ENCODE peak calls at places on chromosomes 12 and 14, in five cellular contexts. I is astrocyte of the spinal cord, D is endothelial cell of umbilical vein, G is substantia nigra, Q is astrocyte of the cerebellum. N is an unnamed sample.

GRCh38 chr12:76252031-76252430 is 96.2 kb downstream of the BBS10 start:
- DNase-seq in D (no peak), I (no peak), Q (no peak), G (no peak), N (no peak)

GRCh38 chr12:49476091-49476490 is 62.7 kb upstream of the KCNH3 start:
- DNase-seq in D (no peak), Q (no peak), G (no peak), I (no peak), N (no peak)

GRCh38 chr14:104749958-104750529 is 2.9 kb upstream of the SIVA1 start:
- DNase-seq in G (no peak), Q (no peak), I (peak; percentile 20), D (no peak), N (no peak)

GRCh38 chr12:92439397-92439779 is 263.4 kb upstream of the PLEKHG7 start:
- DNase-seq in D (no peak), Q (peak; percentile 8), G (no peak), I (peak; percentile 27), N (no peak)

GRCh38 chr12:24979286-24979685 is 30.4 kb upstream of the BCAT1 start:
- DNase-seq in Q (no peak), D (no peak), G (no peak), I (no peak), N (no peak)

GRCh38 chr14:33941727-33942126 is 9.1 kb downstream of the EGLN3 start:
- DNase-seq in D (no peak), I (no peak), G (no peak), Q (no peak), N (no peak)

GRCh38 chr12:9331218-9331626 is 123.0 kb upstream of the PZP start:
- DNase-seq in I (peak; percentile 58), D (peak; percentile 53), Q (peak; percentile 28), G (peak; percentile 48), N (peak; percentile 83)

GRCh38 chr12:121811434-121812319 is 7.9 kb downstream of the SETD1B start:
- DNase-seq in G (peak; percentile 56), Q (no peak), D (peak; percentile 67), I (peak; percentile 71), N (peak; percentile 47)

GRCh38 chr14:94583557-94583956 is 2.3 kb downstream of the SERPINA5 start:
- DNase-seq in D (no peak), Q (no peak), G (no peak), I (no peak), N (no peak)

GRCh38 chr14:31420013-31420318 is 384 bp downstream of the HEATR5A start:
- DNase-seq in D (no peak), G (peak; percentile 39), I (no peak), Q (no peak), N (peak; percentile 39)

GRCh38 chr12:57735952-57736742 is 2.4 kb downstream of the AGAP2 start:
- DNase-seq in D (no peak), I (no peak), Q (no peak), G (no peak), N (peak; percentile 61)

GRCh38 chr12:93938921-93939320 is 209.5 kb upstream of the PLXNC1 start:
- DNase-seq in I (no peak), D (no peak), G (no peak), Q (no peak), N (no peak)

GRCh38 chr14:59325906-59326305 is 137.4 kb downstream of the DAAM1 start:
- DNase-seq in Q (peak; percentile 78), I (peak; percentile 84), D (no peak), G (no peak), N (no peak)

GRCh38 chr12:118059645-118060275 is 1.2 kb downstream of the WSB2 start:
- DNase-seq in Q (no peak), I (peak; percentile 39), D (peak; percentile 55), G (no peak), N (no peak)

GRCh38 chr14:68893566-68893965 is 85.5 kb downstream of the ACTN1 start:
- DNase-seq in I (no peak), D (no peak), G (no peak), Q (no peak), N (no peak)

GRCh38 chr12:65495233-65495632 is 216.8 kb downstream of the MSRB3 start:
- DNase-seq in D (no peak), G (no peak), I (peak; percentile 78), Q (peak; percentile 34), N (no peak)

GRCh38 chr14:78637489-78637888 is 467.3 kb downstream of the NRXN3 start:
- DNase-seq in D (no peak), G (no peak), Q (no peak), I (no peak), N (no peak)

GRCh38 chr12:13002301-13003097 is 2.4 kb upstream of the HEBP1 start:
- DNase-seq in D (no peak), G (no peak), I (no peak), Q (no peak), N (no peak)

GRCh38 chr14:75084513-75084912 is 15.1 kb downstream of the ZC2HC1C start:
- DNase-seq in G (no peak), I (no peak), D (peak; percentile 23), Q (no peak), N (peak; percentile 26)

N was measured in head of caudate nucleus.